ENCODE peak calls at places on chromosome 10, in four cellular contexts. One of them, this sample, is unnamed.

GRCh38 chr10:28879875-28880381 is 202.6 kb downstream of the BAMBI start:
- DNase-seq in tibial artery: peak
- DNase-seq in dorsolateral prefrontal cortex: no peak
- DNase-seq in CD8-positive, alpha-beta T cell: no peak
- DNase-seq in this sample: no peak

GRCh38 chr10:1674501-1674900 is 62.8 kb downstream of the ADARB2 start:
- DNase-seq in dorsolateral prefrontal cortex: no peak
- DNase-seq in tibial artery: peak
- DNase-seq in CD8-positive, alpha-beta T cell: no peak
- DNase-seq in this sample: no peak

GRCh38 chr10:13560597-13560996 is 26.2 kb upstream of the PRPF18 start:
- DNase-seq in dorsolateral prefrontal cortex: no peak
- DNase-seq in CD8-positive, alpha-beta T cell: no peak
- DNase-seq in tibial artery: no peak
- DNase-seq in this sample: no peak

GRCh38 chr10:4343798-4344370 is 482.1 kb upstream of the AKR1E2 start:
- DNase-seq in CD8-positive, alpha-beta T cell: no peak
- DNase-seq in dorsolateral prefrontal cortex: no peak
- DNase-seq in tibial artery: no peak
- DNase-seq in this sample: no peak

GRCh38 chr10:113273151-113273876 is 279.5 kb upstream of the HABP2 start:
- DNase-seq in CD8-positive, alpha-beta T cell: no peak
- DNase-seq in dorsolateral prefrontal cortex: peak
- DNase-seq in tibial artery: peak
- DNase-seq in this sample: no peak

GRCh38 chr10:69237528-69238159 is 17.5 kb downstream of the HKDC1 start:
- DNase-seq in CD8-positive, alpha-beta T cell: peak
- DNase-seq in dorsolateral prefrontal cortex: peak
- DNase-seq in tibial artery: peak
- DNase-seq in this sample: no peak

GRCh38 chr10:29669149-29669548 is 34.4 kb upstream of the SVIL start:
- DNase-seq in dorsolateral prefrontal cortex: no peak
- DNase-seq in tibial artery: no peak
- DNase-seq in CD8-positive, alpha-beta T cell: no peak
- DNase-seq in this sample: no peak

GRCh38 chr10:49666685-49667084 is 12.8 kb upstream of the C10orf53 start:
- DNase-seq in dorsolateral prefrontal cortex: no peak
- DNase-seq in CD8-positive, alpha-beta T cell: no peak
- DNase-seq in tibial artery: no peak
- DNase-seq in this sample: no peak

GRCh38 chr10:84270708-84271107 is 25.9 kb downstream of the RGR start:
- DNase-seq in dorsolateral prefrontal cortex: no peak
- DNase-seq in CD8-positive, alpha-beta T cell: no peak
- DNase-seq in tibial artery: no peak
- DNase-seq in this sample: no peak

GRCh38 chr10:33041783-33042437 is 83.9 kb upstream of the ITGB1 start:
- DNase-seq in dorsolateral prefrontal cortex: no peak
- DNase-seq in tibial artery: no peak
- DNase-seq in CD8-positive, alpha-beta T cell: no peak
- DNase-seq in this sample: no peak

GRCh38 chr10:65314253-65314652 is 1611.6 kb upstream of the LRRTM3 start:
- DNase-seq in CD8-positive, alpha-beta T cell: no peak
- DNase-seq in tibial artery: no peak
- DNase-seq in dorsolateral prefrontal cortex: no peak
- DNase-seq in this sample: no peak

GRCh38 chr10:99926925-99927718 is 82.6 kb downstream of the DNMBP start:
- DNase-seq in dorsolateral prefrontal cortex: no peak
- DNase-seq in tibial artery: no peak
- DNase-seq in CD8-positive, alpha-beta T cell: no peak
- DNase-seq in this sample: no peak

GRCh38 chr10:108348215-108348614 is 1183.7 kb upstream of the SORCS1 start:
- DNase-seq in tibial artery: no peak
- DNase-seq in dorsolateral prefrontal cortex: no peak
- DNase-seq in CD8-positive, alpha-beta T cell: no peak
- DNase-seq in this sample: no peak

GRCh38 chr10:109411897-109412296 is 511.4 kb downstream of the XPNPEP1 start:
- DNase-seq in CD8-positive, alpha-beta T cell: no peak
- DNase-seq in tibial artery: no peak
- DNase-seq in dorsolateral prefrontal cortex: no peak
- DNase-seq in this sample: no peak

GRCh38 chr10:26805567-26806245 is 55.1 kb downstream of the ABI1 start:
- DNase-seq in CD8-positive, alpha-beta T cell: no peak
- DNase-seq in dorsolateral prefrontal cortex: no peak
- DNase-seq in tibial artery: no peak
- DNase-seq in this sample: no peak

GRCh38 chr10:46560952-46561351 is 4.5 kb upstream of the GPRIN2 start:
- DNase-seq in CD8-positive, alpha-beta T cell: no peak
- DNase-seq in tibial artery: peak
- DNase-seq in dorsolateral prefrontal cortex: no peak
- DNase-seq in this sample: no peak

GRCh38 chr10:50605280-50606270 is 18.2 kb downstream of the SGMS1 start:
- DNase-seq in dorsolateral prefrontal cortex: no peak
- DNase-seq in tibial artery: no peak
- DNase-seq in CD8-positive, alpha-beta T cell: no peak
- DNase-seq in this sample: peak

GRCh38 chr10:123007558-123008378 is 827 bp downstream of the IKZF5 start:
- DNase-seq in tibial artery: peak
- DNase-seq in dorsolateral prefrontal cortex: no peak
- DNase-seq in CD8-positive, alpha-beta T cell: peak
- DNase-seq in this sample: no peak

DNA sequence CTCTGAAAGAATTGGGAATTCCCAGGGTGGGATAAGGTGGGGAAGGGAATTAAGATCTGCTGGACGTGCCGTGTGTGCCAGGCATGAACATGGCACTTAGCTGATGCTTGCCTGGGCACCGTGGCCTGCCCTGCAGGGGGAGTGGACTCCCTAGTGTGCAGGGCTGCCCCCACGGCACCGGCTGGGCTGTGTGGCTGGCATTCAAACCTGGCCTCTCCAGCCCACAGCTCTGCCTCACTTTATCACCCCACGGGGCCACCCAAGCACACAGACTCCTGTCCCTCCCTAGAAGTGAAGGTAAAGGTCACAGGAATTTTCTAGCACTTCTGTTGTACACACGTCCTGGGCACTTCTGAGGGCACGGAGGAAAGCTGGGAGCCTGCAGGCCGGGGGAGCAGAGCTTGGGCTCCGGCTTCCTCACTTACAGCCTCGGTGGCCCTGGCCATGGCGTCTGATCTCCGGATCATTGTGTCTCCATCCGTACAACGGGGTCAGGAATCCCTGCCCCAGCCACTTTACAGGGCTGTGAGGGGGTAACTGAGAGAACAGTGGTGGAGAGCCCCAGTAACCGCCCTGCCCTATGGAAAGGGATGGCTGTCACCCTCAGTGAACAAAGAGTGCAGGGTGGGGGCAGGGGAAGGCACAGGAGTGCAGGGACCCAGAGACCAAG is 3.7 kb upstream of the PYROXD2 start:
- DNase-seq in tibial artery: peak
- DNase-seq in CD8-positive, alpha-beta T cell: no peak
- DNase-seq in dorsolateral prefrontal cortex: no peak
- DNase-seq in this sample: no peak
- H3K4me3 ChIP-seq in tibial artery: no peak
- H3K4me3 ChIP-seq in CD8-positive, alpha-beta T cell: no peak
- H3K4me3 ChIP-seq in dorsolateral prefrontal cortex: no peak
- H3K4me3 ChIP-seq in this sample: no peak

GRCh38 chr10:7301039-7301768 is 109.6 kb downstream of the SFMBT2 start:
- DNase-seq in CD8-positive, alpha-beta T cell: no peak
- DNase-seq in tibial artery: no peak
- DNase-seq in dorsolateral prefrontal cortex: no peak
- DNase-seq in this sample: no peak
- TF ChIP-seq CTCF in CD8-positive, alpha-beta T cell: no peak
- TF ChIP-seq CTCF in tibial artery: no peak
- TF ChIP-seq CTCF in dorsolateral prefrontal cortex: no peak
- TF ChIP-seq CTCF in this sample: no peak

DNA sequence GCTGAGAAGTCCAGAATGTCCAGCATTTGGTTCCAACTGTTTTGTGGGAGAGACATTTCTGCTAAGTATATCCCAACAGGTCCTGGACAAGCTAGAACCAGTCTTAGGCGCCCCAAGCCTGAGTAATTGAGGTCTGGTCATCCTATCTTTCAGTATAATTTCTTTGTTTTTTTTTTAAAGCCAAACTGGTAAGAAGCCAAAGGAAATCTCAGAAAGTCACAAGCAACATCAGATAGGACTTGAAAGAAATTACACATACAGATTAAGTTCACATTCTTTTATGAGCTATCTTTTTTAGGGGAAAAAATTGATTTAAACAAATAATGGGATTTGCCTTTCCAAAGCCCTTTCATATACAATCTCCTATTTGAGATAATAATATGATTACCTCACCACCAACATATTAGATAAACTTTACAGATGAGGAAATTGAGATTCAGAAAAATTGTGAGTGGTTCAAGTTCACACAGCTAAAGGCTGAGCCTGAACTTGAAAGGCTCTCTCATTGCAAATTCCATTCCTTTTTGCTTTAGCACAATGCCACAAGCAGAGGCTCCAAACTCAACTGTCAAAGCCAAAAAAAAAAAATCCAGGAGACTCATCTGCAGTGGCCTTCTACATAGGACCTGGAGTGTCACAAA is 15.0 kb downstream of the PDLIM1 start:
- DNase-seq in CD8-positive, alpha-beta T cell: no peak
- DNase-seq in tibial artery: no peak
- DNase-seq in dorsolateral prefrontal cortex: no peak
- DNase-seq in this sample: no peak
- H3K4me3 ChIP-seq in CD8-positive, alpha-beta T cell: no peak
- H3K4me3 ChIP-seq in tibial artery: no peak
- H3K4me3 ChIP-seq in dorsolateral prefrontal cortex: no peak
- H3K4me3 ChIP-seq in this sample: no peak

GRCh38 chr10:101131962-101132635 is 999 bp downstream of the TLX1 start:
- DNase-seq in tibial artery: no peak
- DNase-seq in CD8-positive, alpha-beta T cell: no peak
- DNase-seq in dorsolateral prefrontal cortex: no peak
- DNase-seq in this sample: no peak

GRCh38 chr10:101132636-101133473 is 1.8 kb downstream of the TLX1 start:
- DNase-seq in dorsolateral prefrontal cortex: no peak
- DNase-seq in tibial artery: no peak
- DNase-seq in CD8-positive, alpha-beta T cell: no peak
- DNase-seq in this sample: no peak

GRCh38 chr10:101133489-101134298 is 2.6 kb downstream of the TLX1 start:
- DNase-seq in dorsolateral prefrontal cortex: no peak
- DNase-seq in CD8-positive, alpha-beta T cell: no peak
- DNase-seq in tibial artery: no peak
- DNase-seq in this sample: no peak

GRCh38 chr10:101130141-101130540 is 959 bp upstream of the TLX1 start:
- DNase-seq in CD8-positive, alpha-beta T cell: no peak
- DNase-seq in dorsolateral prefrontal cortex: no peak
- DNase-seq in tibial artery: no peak
- DNase-seq in this sample: no peak

GRCh38 chr10:101130984-101131961 is at the start of gene TLX1:
- DNase-seq in dorsolateral prefrontal cortex: no peak
- DNase-seq in tibial artery: no peak
- DNase-seq in CD8-positive, alpha-beta T cell: no peak
- DNase-seq in this sample: no peak
- TF ChIP-seq CTCF in dorsolateral prefrontal cortex: no peak
- TF ChIP-seq CTCF in tibial artery: no peak
- TF ChIP-seq CTCF in CD8-positive, alpha-beta T cell: no peak
- TF ChIP-seq CTCF in this sample: no peak

DNA sequence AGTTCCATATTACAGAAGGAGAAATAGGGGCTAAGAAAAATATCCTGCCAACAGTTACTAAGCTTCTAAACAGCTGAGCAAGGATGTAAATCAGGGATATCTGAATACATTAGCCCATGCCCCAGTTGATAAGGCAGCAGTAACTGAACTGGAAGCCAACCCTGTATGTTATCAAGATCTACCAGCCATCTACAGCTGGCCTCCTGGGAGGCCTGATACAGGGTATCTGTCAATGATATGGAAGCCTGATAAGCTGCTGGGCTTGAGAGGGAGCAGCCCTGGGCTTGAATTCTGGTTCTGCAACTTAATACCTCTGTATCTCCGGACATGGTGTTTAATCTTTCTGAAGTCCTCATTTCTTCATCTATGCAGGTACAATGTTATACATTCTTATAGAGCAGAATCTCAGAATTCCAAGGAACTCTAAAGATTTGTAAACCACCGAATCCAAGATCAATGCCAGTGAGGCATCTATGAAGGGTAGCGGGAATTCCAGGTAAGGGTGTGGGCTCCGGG is 37.9 kb upstream of the AFAP1L2 start:
- DNase-seq in tibial artery: no peak
- DNase-seq in CD8-positive, alpha-beta T cell: no peak
- DNase-seq in dorsolateral prefrontal cortex: no peak
- DNase-seq in this sample: no peak
- H3K4me3 ChIP-seq in tibial artery: no peak
- H3K4me3 ChIP-seq in CD8-positive, alpha-beta T cell: no peak
- H3K4me3 ChIP-seq in dorsolateral prefrontal cortex: no peak
- H3K4me3 ChIP-seq in this sample: no peak

DNA sequence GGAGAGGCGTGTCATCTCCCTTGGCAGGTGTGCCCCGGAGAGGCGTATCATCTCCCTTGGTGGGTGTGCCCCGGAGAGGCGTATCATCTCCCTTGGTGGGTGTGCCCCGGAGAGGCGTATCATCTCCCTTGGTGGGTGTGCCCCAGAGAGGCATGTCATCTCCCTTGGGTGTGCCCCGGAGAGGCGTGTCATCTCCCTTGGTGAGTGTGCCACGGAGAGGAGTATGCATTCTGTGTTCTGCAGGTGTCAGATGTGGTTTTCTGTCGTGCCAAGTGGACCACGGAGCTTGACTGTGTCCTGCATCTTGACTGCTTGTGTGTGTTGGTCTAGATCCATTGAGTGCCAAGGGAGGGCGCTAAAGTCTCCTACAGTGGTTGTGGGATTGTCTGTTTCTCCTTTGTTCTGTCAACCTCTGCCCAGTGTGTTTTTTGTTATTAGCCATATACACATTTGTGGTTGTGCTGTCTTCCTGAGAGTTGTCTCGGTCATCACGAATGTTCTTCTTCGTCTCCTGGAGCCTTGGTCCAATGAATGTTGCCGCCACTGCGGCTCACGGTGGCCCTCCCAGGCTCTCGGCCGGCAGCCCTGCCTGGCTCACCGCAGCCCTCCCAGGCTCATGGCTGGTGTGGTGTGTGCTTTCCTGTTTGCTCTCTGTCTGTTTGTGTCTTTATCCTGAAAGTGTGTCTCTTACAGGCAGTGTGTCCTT is 96.8 kb downstream of the INPP5A start:
- DNase-seq in tibial artery: peak
- DNase-seq in CD8-positive, alpha-beta T cell: no peak
- DNase-seq in dorsolateral prefrontal cortex: peak
- DNase-seq in this sample: no peak
- TF ChIP-seq CTCF in tibial artery: no peak
- TF ChIP-seq CTCF in CD8-positive, alpha-beta T cell: no peak
- TF ChIP-seq CTCF in dorsolateral prefrontal cortex: no peak
- TF ChIP-seq CTCF in this sample: no peak

GRCh38 chr10:70441161-70441876 is at the start of gene NODAL:
- DNase-seq in dorsolateral prefrontal cortex: peak
- DNase-seq in CD8-positive, alpha-beta T cell: no peak
- DNase-seq in tibial artery: no peak
- DNase-seq in this sample: no peak
- H3K4me3 ChIP-seq in dorsolateral prefrontal cortex: peak
- H3K4me3 ChIP-seq in CD8-positive, alpha-beta T cell: peak
- H3K4me3 ChIP-seq in tibial artery: peak
- H3K4me3 ChIP-seq in this sample: no peak

GRCh38 chr10:23157691-23158369 is 34.3 kb upstream of the PTF1A start:
- DNase-seq in tibial artery: no peak
- DNase-seq in CD8-positive, alpha-beta T cell: no peak
- DNase-seq in dorsolateral prefrontal cortex: no peak
- DNase-seq in this sample: no peak
- TF ChIP-seq CTCF in tibial artery: no peak
- TF ChIP-seq CTCF in CD8-positive, alpha-beta T cell: no peak
- TF ChIP-seq CTCF in dorsolateral prefrontal cortex: no peak
- TF ChIP-seq CTCF in this sample: peak

GRCh38 chr10:35691522-35692236 is 49.6 kb upstream of the FZD8 start:
- DNase-seq in dorsolateral prefrontal cortex: no peak
- DNase-seq in tibial artery: no peak
- DNase-seq in CD8-positive, alpha-beta T cell: no peak
- DNase-seq in this sample: no peak
- H3K4me3 ChIP-seq in dorsolateral prefrontal cortex: no peak
- H3K4me3 ChIP-seq in tibial artery: no peak
- H3K4me3 ChIP-seq in CD8-positive, alpha-beta T cell: no peak
- H3K4me3 ChIP-seq in this sample: no peak